ENCODE peak calls at places on chromosome 19, in six cellular contexts. N is effector memory CD8-positive, alpha-beta T cell; U is thoracic aorta; S is NCI-H2171; H is anterior cingulate cortex; F is NCI-H2029. E is an unnamed sample.

GRCh38 chr19:18223860-18224524 is 2.2 kb downstream of the PDE4C start:
- DNase-seq in U (no peak), H (peak), S (no peak), N (no peak), F (peak), E (peak)

GRCh38 chr19:18306903-18307681 is 15.8 kb downstream of the LSM4 start:
- DNase-seq in U (no peak), N (no peak), H (peak), F (no peak), S (no peak), E (no peak)

GRCh38 chr19:48735031-48735615 is 5.3 kb downstream of the RASIP1 start:
- DNase-seq in S (peak), H (no peak), F (no peak), N (no peak), U (no peak), E (no peak)

GRCh38 chr19:19062454-19063182 is 1.2 kb upstream of the SLC25A42 start:
- DNase-seq in H (no peak), S (no peak), F (peak), U (no peak), N (no peak), E (peak)

GRCh38 chr19:46513461-46514236 is 18.0 kb upstream of the PNMA8B start:
- DNase-seq in H (peak), S (peak), U (no peak), N (peak), F (peak), E (peak)

GRCh38 chr19:13060964-13061927 is 41.4 kb downstream of the LYL1 start:
- DNase-seq in N (peak), U (no peak), H (peak), F (peak), S (peak), E (peak)

GRCh38 chr19:5450482-5450881 is 4.7 kb upstream of the ZNRF4 start:
- DNase-seq in H (no peak), N (no peak), U (no peak), F (no peak), S (no peak), E (no peak)

GRCh38 chr19:13042443-13043130 is 47.3 kb downstream of the NFIX start:
- DNase-seq in S (no peak), H (no peak), U (no peak), F (no peak), N (no peak), E (no peak)

GRCh38 chr19:54481326-54481930 is 8.3 kb upstream of the CDC42EP5 start:
- DNase-seq in S (peak), F (no peak), N (peak), U (no peak), H (no peak), E (peak)

GRCh38 chr19:50657672-50658437 is 8.6 kb downstream of the C19orf81 start:
- DNase-seq in H (peak), U (peak), F (peak), N (peak), S (peak), E (peak)

GRCh38 chr19:51749979-51750378 is 1.7 kb downstream of the FPR1 start:
- DNase-seq in N (no peak), F (no peak), S (no peak), H (no peak), U (no peak), E (peak)

GRCh38 chr19:13784731-13785452 is 10.4 kb upstream of the ZSWIM4 start:
- DNase-seq in U (peak), N (peak), H (peak), S (peak), F (peak), E (peak)

GRCh38 chr19:15671237-15671636 is 1.6 kb upstream of the CYP4F12 start:
- DNase-seq in H (no peak), F (no peak), U (no peak), N (no peak), S (no peak), E (no peak)

GRCh38 chr19:19427302-19427701 is 21.8 kb downstream of the GATAD2A start:
- DNase-seq in H (no peak), S (no peak), N (no peak), F (no peak), U (no peak), E (no peak)

GRCh38 chr19:16325161-16325527 is 518 bp downstream of the KLF2 start:
- DNase-seq in N (peak), U (no peak), H (no peak), F (peak), S (no peak), E (no peak)

GRCh38 chr19:5216141-5216847 is 124.3 kb downstream of the PTPRS start:
- DNase-seq in S (no peak), N (no peak), F (no peak), U (no peak), H (no peak), E (no peak)

GRCh38 chr19:7505682-7506384 is 10.1 kb upstream of the ZNF358 start:
- DNase-seq in S (peak), H (no peak), F (peak), N (no peak), U (no peak), E (no peak)

GRCh38 chr19:5951338-5951861 is 26.5 kb downstream of the RANBP3 start:
- DNase-seq in F (peak), H (no peak), N (no peak), U (no peak), S (no peak), E (no peak)